ENCODE peak calls at places on chromosomes 13 and 19, in seven cellular contexts. H is Panc1, O is upper lobe of left lung, W is HepG2, I is K562, Q is GM23338, G is HCT116. F is an unnamed sample.

GRCh38 chr19:42794751-42795150 is 29.3 kb upstream of the PSG8 start:
- ATAC-seq in H (no peak), O (no peak), W (no peak), I (no peak), Q (no peak), G (no peak), F (no peak)

GRCh38 chr13:107421028-107421427 is 794.3 kb downstream of the LIG4 start:
- ATAC-seq in H (no peak), O (no peak), W (no peak), I (no peak), Q (no peak), G (no peak), F (no peak)

GRCh38 chr19:49390978-49391304 is 2.9 kb downstream of the KASH5 start:
- ATAC-seq in H (no peak), O (peak; percentile 5), W (no peak), I (peak; percentile 45), Q (no peak), G (no peak), F (no peak)

GRCh38 chr13:77184455-77184854 is 142.4 kb downstream of the MYCBP2 start:
- ATAC-seq in H (no peak), O (peak; percentile 36), W (no peak), I (no peak), Q (no peak), G (no peak), F (no peak)

GRCh38 chr19:53057904-53058579 is 13.5 kb downstream of the ERVV-2 start:
- ATAC-seq in H (no peak), O (no peak), W (no peak), I (no peak), Q (peak; percentile 97), G (no peak), F (no peak)

GRCh38 chr13:99540530-99540929 is 39.3 kb downstream of the TM9SF2 start:
- ATAC-seq in H (no peak), O (no peak), W (no peak), I (no peak), Q (no peak), G (no peak), F (no peak)

GRCh38 chr19:43776285-43776684 is 4.5 kb downstream of the KCNN4 start:
- ATAC-seq in H (no peak), O (no peak), W (no peak), I (peak; percentile 2), Q (no peak), G (no peak), F (no peak)

GRCh38 chr13:108194435-108194936 is 20.9 kb downstream of the LIG4 start:
- ATAC-seq in H (no peak), O (no peak), W (no peak), I (no peak), Q (no peak), G (no peak), F (no peak)

GRCh38 chr13:74904547-74904946 is 577.4 kb downstream of the TBC1D4 start:
- ATAC-seq in H (no peak), O (no peak), W (no peak), I (no peak), Q (no peak), G (no peak), F (no peak)

GRCh38 chr19:44666852-44667251 is 4.4 kb upstream of the CEACAM19 start:
- ATAC-seq in H (no peak), O (no peak), W (peak; percentile 39), I (no peak), Q (no peak), G (no peak), F (no peak)

GRCh38 chr13:109782823-109783411 is 3.5 kb downstream of the IRS2 start:
- ATAC-seq in H (no peak), O (no peak), W (no peak), I (no peak), Q (no peak), G (no peak), F (no peak)

GRCh38 chr19:47633516-47633915 is 24.6 kb downstream of the BICRA start:
- ATAC-seq in H (no peak), O (no peak), W (no peak), I (no peak), Q (no peak), G (peak; percentile 83), F (no peak)

GRCh38 chr13:87087741-87088140 is 583.4 kb upstream of the SLITRK5 start:
- ATAC-seq in H (no peak), O (no peak), W (no peak), I (no peak), Q (no peak), G (no peak), F (no peak)

GRCh38 chr19:7701654-7702457 is at the start of gene FCER2:
- ATAC-seq in H (no peak), O (no peak), W (no peak), I (no peak), Q (no peak), G (no peak), F (no peak)

GRCh38 chr13:75196112-75196855 is 285.7 kb downstream of the TBC1D4 start:
- ATAC-seq in H (no peak), O (no peak), W (no peak), I (no peak), Q (no peak), G (no peak), F (no peak)

GRCh38 chr19:47494729-47495128 is 10.7 kb upstream of the KPTN start:
- ATAC-seq in H (no peak), O (no peak), W (no peak), I (no peak), Q (no peak), G (no peak), F (no peak)

GRCh38 chr19:30222428-30222873 is 149.7 kb upstream of the ZNF536 start:
- ATAC-seq in H (no peak), O (peak; percentile 48), W (peak; percentile 92), I (peak; percentile 96), Q (peak; percentile 75), G (peak; percentile 88), F (peak; percentile 31)

GRCh38 chr13:98503175-98504028 is 73.5 kb downstream of the STK24 start:
- ATAC-seq in H (no peak), O (peak; percentile 38), W (peak; percentile 7), I (peak; percentile 77), Q (no peak), G (no peak), F (no peak)

GRCh38 chr19:50890422-50891252 is 17.4 kb downstream of the KLK2 start:
- ATAC-seq in H (no peak), O (no peak), W (no peak), I (no peak), Q (no peak), G (no peak), F (no peak)

GRCh38 chr19:336067-336614 is 8.5 kb downstream of the MIER2 start:
- ATAC-seq in H (no peak), O (no peak), W (no peak), I (no peak), Q (no peak), G (no peak), F (no peak)

GRCh38 chr19:51712461-51713081 is 11.2 kb downstream of the HAS1 start:
- ATAC-seq in H (peak; percentile 83), O (no peak), W (peak; percentile 50), I (peak; percentile 75), Q (peak; percentile 95), G (peak; percentile 85), F (no peak)

GRCh38 chr13:41697578-41697977 is 240.2 kb downstream of the RGCC start:
- ATAC-seq in H (no peak), O (no peak), W (no peak), I (no peak), Q (peak; percentile 75), G (no peak), F (no peak)

GRCh38 chr13:41691276-41691675 is 233.9 kb downstream of the RGCC start:
- ATAC-seq in H (no peak), O (no peak), W (no peak), I (no peak), Q (no peak), G (no peak), F (no peak)

GRCh38 chr13:41693434-41693833 is 236.1 kb downstream of the RGCC start:
- ATAC-seq in H (no peak), O (no peak), W (no peak), I (no peak), Q (no peak), G (no peak), F (no peak)

GRCh38 chr13:41696163-41697003 is 239.0 kb downstream of the RGCC start:
- ATAC-seq in H (no peak), O (peak; percentile 28), W (no peak), I (peak; percentile 69), Q (peak; percentile 94), G (peak; percentile 63), F (no peak)

DNA sequence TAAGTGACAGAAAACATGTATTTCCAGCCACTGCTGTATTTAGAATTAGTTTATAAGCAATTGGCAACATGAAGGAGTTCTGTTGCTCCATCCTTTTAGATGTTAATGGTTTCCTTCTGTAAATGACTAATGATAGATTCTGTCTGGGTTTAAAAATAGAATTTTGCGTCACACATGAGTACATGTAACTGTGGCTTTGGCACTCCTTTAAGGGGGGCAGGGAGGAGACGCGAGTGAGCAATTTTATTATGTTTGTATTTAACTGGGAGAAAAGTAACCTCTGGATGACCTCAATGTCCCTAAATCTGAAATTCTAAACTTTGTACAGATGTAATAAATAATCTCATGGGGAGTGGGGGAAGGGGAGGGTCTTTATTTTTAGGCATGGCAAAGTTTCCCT is 237.6 kb downstream of the RGCC start:
- ATAC-seq in H (no peak), O (peak; percentile 94), W (no peak), I (peak; percentile 45), Q (no peak), G (peak; percentile 67), F (peak; percentile 93)
- TF ChIP-seq POLR2AphosphoS5 in H (no peak), O (peak; percentile 50), W (no peak), I (no peak), Q (no peak), G (no peak), F (peak; percentile 90)

DNA sequence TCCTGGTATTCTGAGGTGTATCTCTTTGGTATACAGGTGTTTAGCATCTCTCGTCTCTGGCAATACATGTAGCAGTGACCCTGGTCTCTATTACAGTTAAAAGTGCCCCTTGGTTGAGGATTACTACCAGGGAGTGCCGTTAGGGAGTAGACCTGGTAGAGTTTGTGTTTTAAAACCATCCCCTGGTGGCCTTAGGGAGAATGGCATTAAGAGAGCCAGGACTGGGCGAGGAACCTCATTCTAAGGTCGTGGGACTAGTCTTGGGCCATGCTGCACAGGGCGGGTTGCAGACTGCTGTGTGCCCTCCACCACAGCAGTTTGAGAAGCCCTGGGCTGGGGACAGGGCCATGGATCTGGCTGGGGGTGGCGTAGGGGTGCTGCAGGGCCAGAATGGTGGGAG is 35.0 kb downstream of the B3GLCT start:
- ATAC-seq in H (peak; percentile 85), O (peak; percentile 12), W (peak; percentile 95), I (peak; percentile 79), Q (peak; percentile 95), G (peak; percentile 75), F (no peak)
- TF ChIP-seq CTCF in H (peak; percentile 33), O (no peak), W (no peak), I (peak; percentile 14), Q (peak; percentile 39), G (peak; percentile 32), F (no peak)

DNA sequence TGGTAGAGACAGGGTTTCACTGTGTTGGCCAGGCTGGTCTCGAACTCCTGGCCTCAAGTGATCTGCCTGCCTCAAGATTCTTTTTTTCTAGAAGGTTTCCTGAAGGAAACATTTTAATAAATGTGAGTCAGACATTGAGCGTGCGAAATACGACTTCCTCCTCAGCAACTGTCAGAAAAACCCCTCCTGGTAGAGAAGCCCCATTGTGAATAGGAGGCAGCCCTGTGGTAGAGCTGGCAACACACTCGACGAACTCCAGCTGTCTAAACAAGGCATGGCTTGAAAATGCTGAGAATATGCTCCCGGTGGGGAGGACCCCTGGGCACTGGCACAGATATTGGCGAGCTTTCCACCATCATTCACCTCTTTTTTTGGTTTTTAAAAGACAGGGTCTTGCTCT is 9.8 kb downstream of the ZNF333 start:
- ATAC-seq in H (no peak), O (no peak), W (no peak), I (no peak), Q (no peak), G (no peak), F (no peak)
- H3K36me3 ChIP-seq in H (peaks cover 2% of the 10 kb centered on the region), O (peaks cover 98% of the 10 kb centered on the region), W (peaks cover 9% of the 10 kb centered on the region), I (peaks cover 19% of the 10 kb centered on the region), Q (peaks cover 18% of the 10 kb centered on the region), G (peaks cover 6% of the 10 kb centered on the region), F (no peaks in the 10 kb centered on the region)

GRCh38 chr13:49443689-49444516 is at the start of the genes CAB39L and SETDB2:
- ATAC-seq in H (peak; percentile 98), O (peak; percentile 99), W (peak; percentile 96), I (peak; percentile 96), Q (peak; percentile 96), G (peak; percentile 96), F (peak; percentile 99)
- TF ChIP-seq POLR2AphosphoS5 in H (peak; percentile 72), O (peak; percentile 66), W (peak; percentile 81), I (no peak), Q (peak; percentile 88), G (peak; percentile 68), F (peak; percentile 87)

F was measured in gastroesophageal sphincter.